ENCODE peak calls at places on chromosomes 13 and 19, in five cellular contexts. I, J, S, R and L are unnamed samples.

GRCh38 chr13:99086869-99087129 is 108.9 kb upstream of the DOCK9 start:
- DNase-seq in I (no peak), J (no peak), S (peak; percentile 45), R (no peak), L (no peak)

GRCh38 chr13:99903140-99903539 is 68.4 kb downstream of the ZIC5 start:
- DNase-seq in I (no peak), J (no peak), S (no peak), R (no peak), L (no peak)

GRCh38 chr13:46640843-46641242 is 87.9 kb downstream of the LRCH1 start:
- DNase-seq in I (no peak), J (no peak), S (peak; percentile 61), R (no peak), L (peak; percentile 58)

GRCh38 chr13:34748561-34748960 is 193.5 kb upstream of the NBEA start:
- DNase-seq in I (peak; percentile 3), J (no peak), S (no peak), R (no peak), L (no peak)

GRCh38 chr13:65468628-65469027 is 1761.5 kb downstream of the PCDH9 start:
- DNase-seq in I (no peak), J (no peak), S (peak; percentile 13), R (no peak), L (peak; percentile 46)

GRCh38 chr13:20814224-20814910 is 40.6 kb upstream of the EEF1AKMT1 start:
- DNase-seq in I (no peak), J (peak; percentile 74), S (peak; percentile 97), R (no peak), L (peak; percentile 96)

GRCh38 chr13:51632643-51633357 is 48.5 kb downstream of the WDFY2 start:
- DNase-seq in I (peak; percentile 94), J (no peak), S (no peak), R (no peak), L (no peak)

GRCh38 chr13:50285283-50285682 is 270.0 kb downstream of the KCNRG start:
- DNase-seq in I (no peak), J (no peak), S (no peak), R (no peak), L (no peak)

GRCh38 chr19:16067205-16067938 is 8.9 kb upstream of the TPM4 start:
- DNase-seq in I (no peak), J (no peak), S (peak; percentile 58), R (no peak), L (peak; percentile 87)

GRCh38 chr19:3411636-3412035 is 45.3 kb downstream of the NFIC start:
- DNase-seq in I (no peak), J (no peak), S (no peak), R (no peak), L (no peak)

GRCh38 chr13:23980160-23980551 is 82.9 kb upstream of the C1QTNF9B start:
- DNase-seq in I (peak; percentile 85), J (no peak), S (peak; percentile 82), R (peak; percentile 82), L (peak; percentile 82)

GRCh38 chr19:5935473-5936307 is 21.6 kb downstream of the CAPS start:
- DNase-seq in I (no peak), J (no peak), S (peak; percentile 25), R (no peak), L (peak; percentile 35)

GRCh38 chr19:45499196-45500180 is 1.2 kb downstream of the PPM1N start:
- DNase-seq in I (no peak), J (no peak), S (peak; percentile 56), R (no peak), L (no peak)

GRCh38 chr19:10043286-10043927 is 30.1 kb downstream of the RDH8 start:
- DNase-seq in I (no peak), J (no peak), S (peak; percentile 31), R (no peak), L (peak; percentile 33)

GRCh38 chr19:35755550-35756371 is 1.1 kb downstream of the HSPB6 start:
- DNase-seq in I (no peak), J (no peak), S (peak; percentile 67), R (no peak), L (peak; percentile 55)

GRCh38 chr13:50845211-50845610 is 1.7 kb upstream of the DLEU7 start:
- DNase-seq in I (no peak), J (no peak), S (peak; percentile 50), R (no peak), L (no peak)